ENCODE peak calls at places on chromosomes 4 and X, in eight cellular contexts. Y is uterus, J is mucosa of descending colon, L is HL-60, Q is fibroblast of mammary gland, Z is left lung, M is right atrium auricular region, E is epithelial cell of proximal tubule. G is an unnamed sample.

GRCh38 chrX:140866446-140866845 is 135.9 kb upstream of the SPANXB1 start:
- DNase-seq in Y (no peak), J (no peak), L (no peak), Q (no peak), Z (no peak), M (no peak), E (no peak), G (no peak)

GRCh38 chr4:1540601-1541375 is 134.5 kb upstream of the NKX1-1 start:
- DNase-seq in Y (no peak), J (no peak), L (no peak), Q (no peak), Z (no peak), M (no peak), E (no peak), G (no peak)

GRCh38 chr4:132530846-132531245 is 618.2 kb upstream of the PCDH10 start:
- DNase-seq in Y (no peak), J (no peak), L (no peak), Q (no peak), Z (no peak), M (no peak), E (no peak), G (no peak)

GRCh38 chrX:119343856-119344255 is 55.3 kb upstream of the SLC25A43 start:
- DNase-seq in Y (no peak), J (no peak), L (no peak), Q (no peak), Z (no peak), M (no peak), E (no peak), G (no peak)

GRCh38 chr4:13349096-13349495 is 135.0 kb downstream of the RAB28 start:
- DNase-seq in Y (no peak), J (no peak), L (no peak), Q (peak; percentile 49), Z (no peak), M (no peak), E (no peak), G (no peak)

GRCh38 chrX:124086411-124086810 is 124.9 kb downstream of the STAG2 start:
- DNase-seq in Y (no peak), J (no peak), L (no peak), Q (no peak), Z (no peak), M (no peak), E (no peak), G (no peak)

GRCh38 chr4:19832388-19832787 is 419.3 kb upstream of the SLIT2 start:
- DNase-seq in Y (no peak), J (no peak), L (no peak), Q (peak; percentile 31), Z (no peak), M (no peak), E (no peak), G (no peak)

GRCh38 chrX:71911023-71911730 is 532 bp downstream of the NHSL2 start:
- DNase-seq in Y (peak; percentile 35), J (no peak), L (no peak), Q (no peak), Z (no peak), M (no peak), E (no peak), G (peak; percentile 67)

GRCh38 chr4:113328514-113328913 is 279.1 kb downstream of the ANK2 start:
- DNase-seq in Y (no peak), J (no peak), L (peak; percentile 16), Q (no peak), Z (no peak), M (no peak), E (no peak), G (peak; percentile 18)
- TF ChIP-seq CTCF in Y (peak; percentile 35), J (no peak), L (peak; percentile 40), Q (peak; percentile 32), Z (no peak), M (peak; percentile 35), E (peak; percentile 53), G (peak; percentile 46)

GRCh38 chr4:48906283-48907173 is at the start of gene OCIAD2:
- DNase-seq in Y (peak; percentile 30), J (peak; percentile 90), L (peak; percentile 83), Q (no peak), Z (peak; percentile 84), M (no peak), E (no peak), G (peak; percentile 57)

GRCh38 chr4:48909697-48910096 is 3.1 kb upstream of the OCIAD2 start:
- DNase-seq in Y (peak; percentile 37), J (no peak), L (no peak), Q (peak; percentile 99), Z (peak; percentile 54), M (no peak), E (peak; percentile 99), G (no peak)

GRCh38 chr4:48907706-48908477 is 1.3 kb upstream of the OCIAD2 start:
- DNase-seq in Y (no peak), J (no peak), L (no peak), Q (no peak), Z (no peak), M (no peak), E (no peak), G (no peak)

GRCh38 chr4:48910511-48910910 is 3.9 kb upstream of the OCIAD2 start:
- DNase-seq in Y (no peak), J (no peak), L (no peak), Q (no peak), Z (no peak), M (no peak), E (no peak), G (no peak)

GRCh38 chr4:48908687-48909086 is 2.1 kb upstream of the OCIAD2 start:
- DNase-seq in Y (no peak), J (no peak), L (no peak), Q (no peak), Z (no peak), M (no peak), E (no peak), G (no peak)
- TF ChIP-seq CTCF in Y (no peak), J (no peak), L (no peak), Q (no peak), Z (no peak), M (no peak), E (no peak), G (no peak)

GRCh38 chr4:184765473-184766346 is 31.8 kb upstream of the CENPU start:
- DNase-seq in Y (no peak), J (no peak), L (no peak), Q (no peak), Z (no peak), M (no peak), E (no peak), G (no peak)
- TF ChIP-seq CTCF in Y (no peak), J (no peak), L (no peak), Q (no peak), Z (no peak), M (no peak), E (no peak), G (no peak)

GRCh38 chr4:39609454-39609911 is 29.2 kb downstream of the SMIM14 start:
- DNase-seq in Y (no peak), J (no peak), L (no peak), Q (no peak), Z (no peak), M (no peak), E (no peak), G (no peak)

DNA sequence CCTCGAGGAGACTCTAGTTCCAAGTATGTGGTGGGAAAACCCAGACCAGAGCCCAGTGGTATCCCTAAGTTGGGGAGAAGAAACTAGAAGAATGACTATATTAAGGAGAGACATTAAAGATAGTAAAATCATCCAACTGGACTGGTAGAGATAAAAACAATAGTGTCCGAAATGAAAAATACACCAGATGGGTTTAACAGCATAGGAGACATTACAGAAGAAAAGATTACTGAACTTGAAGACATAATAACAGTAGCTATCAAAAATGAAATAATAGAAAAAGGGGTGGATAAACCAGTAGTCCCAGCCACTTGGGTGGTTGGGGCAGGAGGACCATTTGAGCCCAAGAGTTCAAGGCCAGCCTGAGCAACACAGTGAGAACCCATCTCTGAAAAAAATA is 31.9 kb downstream of the SMIM14 start:
- DNase-seq in Y (no peak), J (no peak), L (no peak), Q (no peak), Z (no peak), M (no peak), E (no peak), G (no peak)
- TF ChIP-seq CTCF in Y (no peak), J (no peak), L (no peak), Q (no peak), Z (no peak), M (no peak), E (no peak), G (no peak)

GRCh38 chr4:116668190-116668589 is 417.2 kb downstream of the TRAM1L1 start:
- DNase-seq in Y (no peak), J (no peak), L (no peak), Q (no peak), Z (no peak), M (no peak), E (no peak), G (no peak)
- TF ChIP-seq CTCF in Y (no peak), J (no peak), L (no peak), Q (no peak), Z (no peak), M (no peak), E (peak; percentile 49), G (no peak)

GRCh38 chr4:25425361-25425760 is 48.3 kb downstream of the ANAPC4 start:
- DNase-seq in Y (no peak), J (no peak), L (no peak), Q (no peak), Z (no peak), M (no peak), E (no peak), G (no peak)

GRCh38 chr4:25424539-25425228 is 47.6 kb downstream of the ANAPC4 start:
- DNase-seq in Y (peak; percentile 61), J (no peak), L (no peak), Q (no peak), Z (no peak), M (no peak), E (no peak), G (no peak)

GRCh38 chr4:25423548-25423947 is 46.5 kb downstream of the ANAPC4 start:
- DNase-seq in Y (no peak), J (no peak), L (no peak), Q (no peak), Z (no peak), M (no peak), E (no peak), G (no peak)

GRCh38 chr4:25421819-25422511 is 44.9 kb downstream of the ANAPC4 start:
- DNase-seq in Y (no peak), J (no peak), L (no peak), Q (no peak), Z (no peak), M (no peak), E (no peak), G (no peak)

DNA sequence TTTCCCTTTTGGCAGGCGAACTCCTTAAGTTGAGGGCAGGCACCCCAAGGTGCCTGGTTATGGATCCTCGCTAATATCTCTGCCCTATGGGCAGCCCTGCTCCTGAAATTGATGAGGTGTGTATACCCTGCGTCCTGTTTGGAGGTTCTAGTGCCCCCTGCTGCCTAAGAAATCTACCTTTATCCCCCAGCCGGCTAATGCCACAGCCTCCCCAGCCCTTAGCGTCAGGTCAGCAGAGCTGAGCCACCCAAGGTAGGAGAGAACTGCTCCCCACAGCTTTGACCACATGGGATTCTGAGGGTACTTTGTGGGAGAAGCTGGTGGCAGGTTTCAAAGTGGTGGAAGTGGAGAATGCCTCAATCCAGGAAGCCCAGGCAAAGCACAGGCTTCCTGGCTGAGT is 50.8 kb downstream of the ANAPC4 start:
- DNase-seq in Y (no peak), J (no peak), L (no peak), Q (no peak), Z (no peak), M (no peak), E (no peak), G (no peak)
- TF ChIP-seq CTCF in Y (no peak), J (no peak), L (no peak), Q (no peak), Z (no peak), M (no peak), E (no peak), G (no peak)

GRCh38 chrX:109839694-109840358 is 106.8 kb upstream of the ACSL4 start:
- DNase-seq in Y (peak; percentile 24), J (no peak), L (peak; percentile 65), Q (peak; percentile 63), Z (peak; percentile 36), M (no peak), E (no peak), G (peak; percentile 39)
- TF ChIP-seq CTCF in Y (no peak), J (no peak), L (peak; percentile 5), Q (peak; percentile 30), Z (no peak), M (no peak), E (no peak), G (peak; percentile 25)